ENCODE peak calls at places on chromosomes 1 and 21, in four cellular contexts. D, M, S and E are unnamed samples.

GRCh38 chr1:119919241-119919640 is 22.9 kb upstream of the ADAM30 start:
- DNase-seq in M (no peak), S (no peak), D (no peak), E (no peak)

GRCh38 chr1:203299180-203299579 is 6.1 kb upstream of the BTG2 start:
- DNase-seq in S (no peak), D (no peak), M (no peak), E (no peak)

GRCh38 chr1:114458208-114458777 is 52.7 kb downstream of the TRIM33 start:
- DNase-seq in S (no peak), D (no peak), M (peak), E (no peak)

GRCh38 chr21:36059823-36060158 is 535 bp downstream of the SETD4 start:
- DNase-seq in D (no peak), M (no peak), S (no peak), E (peak)

GRCh38 chr1:25469177-25469576 is 38.5 kb downstream of the MACO1 start:
- DNase-seq in D (no peak), M (peak), S (no peak), E (no peak)

GRCh38 chr1:145858238-145858936 is 494 bp downstream of the PIAS3 start:
- DNase-seq in M (peak), D (peak), S (peak), E (peak)

GRCh38 chr1:201530741-201531521 is 8.0 kb upstream of the NAV1 start:
- DNase-seq in M (peak), S (peak), D (peak), E (no peak)

GRCh38 chr21:36211660-36212512 is 55.3 kb downstream of the DOP1B start:
- DNase-seq in S (no peak), D (no peak), M (peak), E (no peak)

GRCh38 chr1:10353693-10354092 is 45.2 kb upstream of the PGD start:
- DNase-seq in M (no peak), D (no peak), S (no peak), E (no peak)

GRCh38 chr1:167197692-167198091 is 23.0 kb upstream of the POU2F1 start:
- DNase-seq in D (no peak), M (no peak), S (no peak), E (no peak)

DNA sequence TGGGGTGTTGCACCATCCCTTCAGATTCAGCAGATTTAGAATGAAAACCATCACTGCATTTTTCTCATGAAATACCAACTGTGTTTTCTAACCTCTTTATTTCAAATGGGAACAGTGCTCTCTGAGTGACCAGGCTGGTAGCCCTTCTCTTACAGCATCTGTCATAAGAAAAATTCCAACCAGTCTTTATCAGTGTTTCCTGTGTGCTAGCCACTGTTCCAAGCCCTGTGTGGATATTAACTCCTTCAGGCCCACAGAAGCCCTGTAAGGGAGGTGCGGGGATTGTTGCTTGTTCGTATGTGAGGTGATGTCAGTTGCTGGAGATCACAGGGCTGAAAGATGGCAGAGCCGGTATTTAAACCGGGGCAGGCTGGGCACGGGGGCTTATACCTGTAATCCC is 19.1 kb downstream of the H6PD start:
- DNase-seq in S (peak), D (no peak), M (peak), E (no peak)
- H4K5ac ChIP-seq in S (no peak), D (no peak), M (no peak), E (no peak)

DNA sequence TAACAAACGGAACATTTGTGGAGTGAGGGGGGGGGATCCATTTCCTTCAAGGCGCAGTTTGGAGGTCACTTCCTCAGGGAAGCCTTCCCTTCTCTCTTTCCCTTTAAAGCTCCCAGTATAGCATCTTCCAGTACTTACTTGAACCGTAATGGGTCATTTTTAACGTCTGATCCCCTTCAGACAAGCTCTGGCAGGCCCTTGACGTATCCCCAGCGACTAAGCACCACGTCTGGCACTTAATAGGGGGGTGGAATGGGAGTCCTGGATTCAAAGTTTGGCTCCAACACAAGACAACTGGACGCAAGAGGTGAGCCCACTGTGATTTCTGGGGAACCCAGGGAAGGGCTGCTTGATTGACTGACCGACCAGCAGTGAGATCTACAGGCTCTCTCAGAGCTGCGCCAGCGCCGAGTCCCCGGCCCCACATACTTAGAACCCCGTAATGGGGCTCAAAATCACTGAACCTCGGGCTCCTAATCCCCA is 441 bp downstream of the YARS1 start:
- DNase-seq in D (no peak), M (peak), S (peak), E (no peak)
- H4K5ac ChIP-seq in D (no peak), M (peak), S (peak), E (peak)

GRCh38 chr1:63143482-63143881 is 178.9 kb upstream of the FOXD3 start:
- DNase-seq in D (no peak), M (no peak), S (peak), E (no peak)

GRCh38 chr1:63147783-63148182 is 174.6 kb upstream of the FOXD3 start:
- DNase-seq in D (no peak), M (no peak), S (no peak), E (no peak)

GRCh38 chr1:63142001-63142400 is 180.4 kb upstream of the FOXD3 start:
- DNase-seq in M (no peak), S (no peak), D (no peak), E (no peak)
- H4K5ac ChIP-seq in M (no peak), S (no peak), D (no peak), E (no peak)

GRCh38 chr1:151494741-151495281 is 16.4 kb upstream of the CGN start:
- DNase-seq in D (no peak), M (peak), S (peak), E (no peak)

GRCh38 chr1:151491641-151492040 is 19.5 kb upstream of the CGN start:
- DNase-seq in M (no peak), S (no peak), D (no peak), E (no peak)

GRCh38 chr1:151492120-151492519 is 19.1 kb upstream of the CGN start:
- DNase-seq in S (peak), D (no peak), M (no peak), E (no peak)

GRCh38 chr1:151493042-151493441 is 18.1 kb upstream of the CGN start:
- DNase-seq in S (no peak), D (no peak), M (no peak), E (no peak)

DNA sequence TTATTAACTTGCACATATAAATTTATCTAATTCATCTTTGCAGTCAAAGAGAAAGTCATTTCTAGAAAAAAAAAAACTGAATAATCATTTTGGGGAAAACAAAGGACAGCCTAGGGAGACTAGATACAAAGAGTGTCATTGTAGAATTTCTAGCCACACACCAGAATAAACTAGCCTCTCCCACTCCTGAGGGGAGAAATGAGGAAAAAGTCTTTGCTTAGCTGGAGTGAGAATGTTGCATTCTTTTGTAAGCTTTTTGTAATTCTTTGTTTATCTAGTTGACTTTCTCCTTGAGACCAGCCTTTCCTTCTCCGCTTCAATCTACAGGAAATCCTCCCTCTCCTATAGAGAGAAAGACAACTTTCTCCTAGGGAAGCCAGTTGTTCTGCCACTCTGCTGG is 15.9 kb upstream of the CGN start:
- DNase-seq in M (no peak), S (no peak), D (no peak), E (no peak)
- H4K5ac ChIP-seq in M (no peak), S (no peak), D (no peak), E (no peak)

GRCh38 chr1:110697606-110698005 is 22.9 kb upstream of the KCNA3 start:
- DNase-seq in M (no peak), S (no peak), D (no peak), E (no peak)
- H4K5ac ChIP-seq in M (no peak), S (no peak), D (no peak), E (no peak)

DNA sequence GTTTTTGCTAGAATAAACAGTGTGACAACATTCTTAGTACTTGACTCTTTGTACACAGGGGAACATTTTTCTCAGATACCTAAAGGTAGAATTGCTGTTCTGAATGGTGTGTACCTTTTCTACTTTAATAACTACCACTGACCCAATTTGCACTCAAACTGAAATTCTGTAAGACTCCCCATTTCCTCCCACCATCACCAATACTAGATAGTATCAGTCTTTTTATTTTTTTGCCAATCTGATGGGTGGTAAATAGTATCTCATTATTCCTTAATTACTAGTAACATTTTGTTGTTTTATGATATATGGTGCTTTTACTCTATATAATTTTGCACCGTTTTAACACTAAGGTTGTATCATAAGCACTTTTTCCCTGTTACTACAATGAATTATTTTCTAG is 28.8 kb upstream of the GCLM start:
- DNase-seq in M (no peak), D (no peak), S (no peak), E (no peak)
- H4K5ac ChIP-seq in M (no peak), D (no peak), S (no peak), E (no peak)

GRCh38 chr1:84403362-84403761 is 5.1 kb downstream of the DNASE2B start:
- DNase-seq in D (no peak), S (no peak), M (no peak), E (no peak)

GRCh38 chr1:84402501-84402900 is 4.2 kb downstream of the DNASE2B start:
- DNase-seq in M (no peak), D (no peak), S (no peak), E (no peak)

GRCh38 chr1:84401156-84401555 is 2.9 kb downstream of the DNASE2B start:
- DNase-seq in S (no peak), D (no peak), M (no peak), E (no peak)

GRCh38 chr1:84402060-84402459 is 3.8 kb downstream of the DNASE2B start:
- DNase-seq in S (no peak), M (peak), D (no peak), E (no peak)

DNA sequence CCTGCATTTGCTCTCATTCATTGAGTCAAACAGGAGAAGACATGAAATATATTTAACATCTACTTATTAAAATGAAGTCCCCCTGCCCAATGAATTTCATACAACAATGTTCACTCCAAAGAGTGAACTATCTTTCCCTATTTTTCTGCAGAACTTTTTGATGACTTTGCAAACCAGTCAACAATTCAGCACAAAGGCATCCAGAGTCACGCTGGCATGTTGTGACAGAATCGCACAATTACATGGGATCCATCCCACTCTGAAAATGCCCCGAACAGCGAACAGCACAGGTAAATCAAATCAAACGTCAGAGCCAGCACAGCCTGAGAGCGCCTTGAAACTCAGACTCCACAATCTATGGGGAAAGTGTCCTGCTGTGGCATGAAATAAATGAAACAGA is at the start of gene DNASE2B:
- DNase-seq in M (no peak), D (no peak), S (no peak), E (no peak)
- H4K5ac ChIP-seq in M (no peak), D (no peak), S (no peak), E (no peak)

GRCh38 chr1:26521669-26522030 is 7.9 kb upstream of the RPS6KA1 start:
- DNase-seq in D (no peak), S (peak), M (no peak), E (no peak)
- H4K5ac ChIP-seq in D (no peak), S (no peak), M (no peak), E (no peak)